ENCODE peak calls at places on chromosomes 2 and 18, in four cellular contexts. L is IMR-90, Z is GM23248, M is ELR. I is an unnamed sample.

GRCh38 chr18:8176554-8176953 is 432.7 kb upstream of the RAB12 start:
- DNase-seq in L (no peak), Z (no peak), M (no peak), I (no peak)

GRCh38 chr18:62937065-62937464 is 221.7 kb downstream of the PHLPP1 start:
- DNase-seq in L (peak), M (peak), Z (peak), I (peak)

GRCh38 chr2:27263287-27264252 is 723 bp upstream of the SLC30A3 start:
- DNase-seq in Z (no peak), L (no peak), M (no peak), I (no peak)

GRCh38 chr2:118846667-118847446 is 591 bp downstream of the EN1 start:
- DNase-seq in M (no peak), L (no peak), Z (peak), I (no peak)

GRCh38 chr2:170493698-170494097 is 221.4 kb upstream of the SP5 start:
- DNase-seq in M (peak), L (peak), Z (peak), I (peak)

GRCh38 chr2:84319566-84319965 is 139.5 kb downstream of the SUCLG1 start:
- DNase-seq in L (no peak), Z (no peak), M (no peak), I (no peak)

GRCh38 chr2:28338754-28339325 is 53.8 kb upstream of the FOSL2 start:
- DNase-seq in Z (no peak), M (no peak), L (no peak), I (peak)

GRCh38 chr18:32760391-32760790 is 12.4 kb downstream of the KLHL14 start:
- DNase-seq in Z (no peak), M (no peak), L (no peak), I (no peak)

GRCh38 chr2:108912629-108912902 is 76.5 kb downstream of the EDAR start:
- DNase-seq in M (no peak), L (no peak), Z (no peak), I (no peak)

GRCh38 chr2:28080911-28081310 is 190.4 kb downstream of the BABAM2 start:
- DNase-seq in L (peak), M (peak), Z (peak), I (peak)

GRCh38 chr2:162477011-162477410 is 133.1 kb downstream of the GCA start:
- DNase-seq in Z (no peak), M (peak), L (no peak), I (no peak)

GRCh38 chr2:10390369-10390801 is 57.7 kb downstream of the ODC1 start:
- DNase-seq in L (peak), M (peak), Z (peak), I (peak)

GRCh38 chr2:10020001-10020400 is 23.3 kb upstream of the KLF11 start:
- DNase-seq in M (no peak), Z (no peak), L (no peak), I (no peak)

GRCh38 chr2:211985393-211985792 is 553.2 kb downstream of the ERBB4 start:
- DNase-seq in M (no peak), Z (no peak), L (no peak), I (no peak)

I was measured in MCF 10A.